ENCODE peak calls at places on chromosomes 11 and 22, in four cellular contexts. One of them, this sample, is unnamed.

GRCh38 chr11:10395196-10395897 is 59.7 kb upstream of the AMPD3 start:
- DNase-seq in body of pancreas: no peak
- DNase-seq in activated CD8-positive, alpha-beta T cell treated with anti-CD3 and anti-CD28 coated beads for 36 hours: no peak
- DNase-seq in dorsolateral prefrontal cortex: no peak
- DNase-seq in this sample: no peak

GRCh38 chr22:46934746-46935491 is 172.5 kb downstream of the TBC1D22A start:
- DNase-seq in body of pancreas: peak
- DNase-seq in activated CD8-positive, alpha-beta T cell treated with anti-CD3 and anti-CD28 coated beads for 36 hours: peak
- DNase-seq in dorsolateral prefrontal cortex: no peak
- DNase-seq in this sample: peak

GRCh38 chr11:93133710-93134109 is 64.1 kb downstream of the SLC36A4 start:
- DNase-seq in activated CD8-positive, alpha-beta T cell treated with anti-CD3 and anti-CD28 coated beads for 36 hours: no peak
- DNase-seq in dorsolateral prefrontal cortex: no peak
- DNase-seq in body of pancreas: no peak
- DNase-seq in this sample: no peak

GRCh38 chr11:86218125-86219081 is 26.1 kb upstream of the EED start:
- DNase-seq in activated CD8-positive, alpha-beta T cell treated with anti-CD3 and anti-CD28 coated beads for 36 hours: peak
- DNase-seq in body of pancreas: peak
- DNase-seq in dorsolateral prefrontal cortex: peak
- DNase-seq in this sample: peak

GRCh38 chr22:30538280-30538679 is 8.3 kb downstream of the SEC14L6 start:
- DNase-seq in dorsolateral prefrontal cortex: no peak
- DNase-seq in body of pancreas: no peak
- DNase-seq in activated CD8-positive, alpha-beta T cell treated with anti-CD3 and anti-CD28 coated beads for 36 hours: no peak
- DNase-seq in this sample: no peak

GRCh38 chr11:77470504-77470903 is 3.4 kb downstream of the PAK1 start:
- DNase-seq in body of pancreas: no peak
- DNase-seq in activated CD8-positive, alpha-beta T cell treated with anti-CD3 and anti-CD28 coated beads for 36 hours: no peak
- DNase-seq in dorsolateral prefrontal cortex: no peak
- DNase-seq in this sample: peak

GRCh38 chr11:132310390-132311375 is 940.3 kb downstream of the NTM start:
- DNase-seq in activated CD8-positive, alpha-beta T cell treated with anti-CD3 and anti-CD28 coated beads for 36 hours: no peak
- DNase-seq in body of pancreas: no peak
- DNase-seq in dorsolateral prefrontal cortex: no peak
- DNase-seq in this sample: peak

GRCh38 chr22:29476116-29476515 is 3.9 kb upstream of the NEFH start:
- DNase-seq in dorsolateral prefrontal cortex: no peak
- DNase-seq in body of pancreas: no peak
- DNase-seq in activated CD8-positive, alpha-beta T cell treated with anti-CD3 and anti-CD28 coated beads for 36 hours: no peak
- DNase-seq in this sample: no peak

GRCh38 chr22:31243339-31244043 is 31.4 kb downstream of the LIMK2 start:
- DNase-seq in dorsolateral prefrontal cortex: no peak
- DNase-seq in activated CD8-positive, alpha-beta T cell treated with anti-CD3 and anti-CD28 coated beads for 36 hours: no peak
- DNase-seq in body of pancreas: no peak
- DNase-seq in this sample: no peak

GRCh38 chr11:2182692-2183474 is 11.3 kb upstream of the TH start:
- DNase-seq in dorsolateral prefrontal cortex: no peak
- DNase-seq in body of pancreas: no peak
- DNase-seq in activated CD8-positive, alpha-beta T cell treated with anti-CD3 and anti-CD28 coated beads for 36 hours: no peak
- DNase-seq in this sample: no peak

GRCh38 chr11:73265853-73266643 is 6.1 kb upstream of the P2RY6 start:
- DNase-seq in dorsolateral prefrontal cortex: no peak
- DNase-seq in activated CD8-positive, alpha-beta T cell treated with anti-CD3 and anti-CD28 coated beads for 36 hours: no peak
- DNase-seq in body of pancreas: no peak
- DNase-seq in this sample: no peak

GRCh38 chr22:49310354-49310753 is 517.3 kb downstream of the BRD1 start:
- DNase-seq in activated CD8-positive, alpha-beta T cell treated with anti-CD3 and anti-CD28 coated beads for 36 hours: no peak
- DNase-seq in dorsolateral prefrontal cortex: no peak
- DNase-seq in body of pancreas: no peak
- DNase-seq in this sample: no peak

GRCh38 chr11:117438371-117439000 is 110.8 kb downstream of the CEP164 start:
- DNase-seq in dorsolateral prefrontal cortex: peak
- DNase-seq in activated CD8-positive, alpha-beta T cell treated with anti-CD3 and anti-CD28 coated beads for 36 hours: peak
- DNase-seq in body of pancreas: no peak
- DNase-seq in this sample: peak

GRCh38 chr22:26502688-26503561 is 9.3 kb downstream of the TFIP11 start:
- DNase-seq in body of pancreas: peak
- DNase-seq in dorsolateral prefrontal cortex: no peak
- DNase-seq in activated CD8-positive, alpha-beta T cell treated with anti-CD3 and anti-CD28 coated beads for 36 hours: peak
- DNase-seq in this sample: peak

GRCh38 chr22:47928626-47929025 is 1166.2 kb downstream of the TBC1D22A start:
- DNase-seq in dorsolateral prefrontal cortex: no peak
- DNase-seq in activated CD8-positive, alpha-beta T cell treated with anti-CD3 and anti-CD28 coated beads for 36 hours: no peak
- DNase-seq in body of pancreas: no peak
- DNase-seq in this sample: no peak

GRCh38 chr11:61875698-61876097 is 15.6 kb downstream of the FADS3 start:
- DNase-seq in activated CD8-positive, alpha-beta T cell treated with anti-CD3 and anti-CD28 coated beads for 36 hours: no peak
- DNase-seq in body of pancreas: no peak
- DNase-seq in dorsolateral prefrontal cortex: no peak
- DNase-seq in this sample: no peak

GRCh38 chr22:45597460-45598192 is 74.0 kb upstream of the ATXN10 start:
- DNase-seq in activated CD8-positive, alpha-beta T cell treated with anti-CD3 and anti-CD28 coated beads for 36 hours: no peak
- DNase-seq in body of pancreas: peak
- DNase-seq in dorsolateral prefrontal cortex: no peak
- DNase-seq in this sample: no peak

GRCh38 chr11:27203077-27203476 is 159.9 kb downstream of the CCDC34 start:
- DNase-seq in body of pancreas: no peak
- DNase-seq in activated CD8-positive, alpha-beta T cell treated with anti-CD3 and anti-CD28 coated beads for 36 hours: no peak
- DNase-seq in dorsolateral prefrontal cortex: no peak
- DNase-seq in this sample: no peak

GRCh38 chr11:125921042-125921441 is 16.7 kb downstream of the DDX25 start:
- DNase-seq in activated CD8-positive, alpha-beta T cell treated with anti-CD3 and anti-CD28 coated beads for 36 hours: no peak
- DNase-seq in dorsolateral prefrontal cortex: no peak
- DNase-seq in body of pancreas: no peak
- DNase-seq in this sample: no peak

GRCh38 chr11:77154381-77155081 is 26.5 kb downstream of the MYO7A start:
- DNase-seq in activated CD8-positive, alpha-beta T cell treated with anti-CD3 and anti-CD28 coated beads for 36 hours: no peak
- DNase-seq in body of pancreas: peak
- DNase-seq in dorsolateral prefrontal cortex: peak
- DNase-seq in this sample: no peak

GRCh38 chr11:62054484-62055121 is 69.2 kb upstream of the INCENP start:
- DNase-seq in body of pancreas: peak
- DNase-seq in dorsolateral prefrontal cortex: no peak
- DNase-seq in activated CD8-positive, alpha-beta T cell treated with anti-CD3 and anti-CD28 coated beads for 36 hours: peak
- DNase-seq in this sample: no peak

GRCh38 chr11:105790841-105791240 is 181.0 kb downstream of the GRIA4 start:
- DNase-seq in activated CD8-positive, alpha-beta T cell treated with anti-CD3 and anti-CD28 coated beads for 36 hours: no peak
- DNase-seq in body of pancreas: peak
- DNase-seq in dorsolateral prefrontal cortex: peak
- DNase-seq in this sample: no peak

GRCh38 chr22:23385301-23386244 is 194.5 kb downstream of the IGLL1 start:
- DNase-seq in dorsolateral prefrontal cortex: peak
- DNase-seq in body of pancreas: peak
- DNase-seq in activated CD8-positive, alpha-beta T cell treated with anti-CD3 and anti-CD28 coated beads for 36 hours: peak
- DNase-seq in this sample: peak

GRCh38 chr11:20647976-20648565 is 21.3 kb upstream of the NELL1 start:
- DNase-seq in dorsolateral prefrontal cortex: no peak
- DNase-seq in activated CD8-positive, alpha-beta T cell treated with anti-CD3 and anti-CD28 coated beads for 36 hours: peak
- DNase-seq in body of pancreas: peak
- DNase-seq in this sample: peak

GRCh38 chr11:18314794-18315523 is 7.0 kb downstream of the HPS5 start:
- DNase-seq in body of pancreas: no peak
- DNase-seq in dorsolateral prefrontal cortex: no peak
- DNase-seq in activated CD8-positive, alpha-beta T cell treated with anti-CD3 and anti-CD28 coated beads for 36 hours: no peak
- DNase-seq in this sample: no peak

GRCh38 chr11:17601206-17602075 is 54.4 kb downstream of the OTOG start:
- DNase-seq in body of pancreas: no peak
- DNase-seq in activated CD8-positive, alpha-beta T cell treated with anti-CD3 and anti-CD28 coated beads for 36 hours: peak
- DNase-seq in dorsolateral prefrontal cortex: no peak
- DNase-seq in this sample: no peak

GRCh38 chr11:87463486-87464102 is 425.9 kb downstream of the TMEM135 start:
- DNase-seq in body of pancreas: no peak
- DNase-seq in dorsolateral prefrontal cortex: no peak
- DNase-seq in activated CD8-positive, alpha-beta T cell treated with anti-CD3 and anti-CD28 coated beads for 36 hours: no peak
- DNase-seq in this sample: peak
- TF ChIP-seq CTCF in body of pancreas: no peak
- TF ChIP-seq CTCF in dorsolateral prefrontal cortex: peak
- TF ChIP-seq CTCF in activated CD8-positive, alpha-beta T cell treated with anti-CD3 and anti-CD28 coated beads for 36 hours: no peak
- TF ChIP-seq CTCF in this sample: peak

GRCh38 chr22:17116931-17117330 is 4.2 kb downstream of the TMEM121B start:
- DNase-seq in dorsolateral prefrontal cortex: peak
- DNase-seq in body of pancreas: no peak
- DNase-seq in activated CD8-positive, alpha-beta T cell treated with anti-CD3 and anti-CD28 coated beads for 36 hours: no peak
- DNase-seq in this sample: no peak
- TF ChIP-seq CTCF in dorsolateral prefrontal cortex: no peak
- TF ChIP-seq CTCF in body of pancreas: no peak
- TF ChIP-seq CTCF in activated CD8-positive, alpha-beta T cell treated with anti-CD3 and anti-CD28 coated beads for 36 hours: no peak
- TF ChIP-seq CTCF in this sample: no peak

DNA sequence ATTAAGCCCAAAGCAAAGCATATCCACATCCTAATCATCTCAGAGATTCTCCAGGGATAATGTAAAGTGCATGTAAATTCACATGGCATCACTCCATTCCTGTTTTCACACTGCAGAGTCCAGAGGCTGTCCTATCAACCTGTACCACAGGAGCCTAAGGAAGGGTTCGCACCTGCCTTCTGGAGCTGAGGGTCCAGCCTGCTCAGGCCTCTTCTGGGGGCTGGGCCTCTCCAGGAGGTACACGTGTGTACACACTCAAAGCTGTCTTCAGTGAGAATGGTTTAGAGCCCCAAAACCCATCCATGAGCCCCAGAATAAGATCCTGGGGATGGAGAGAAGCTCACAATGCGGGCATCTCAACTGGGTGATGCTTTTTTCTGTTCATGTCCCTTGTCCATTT is 23.9 kb downstream of the PI4KA start:
- DNase-seq in dorsolateral prefrontal cortex: no peak
- DNase-seq in activated CD8-positive, alpha-beta T cell treated with anti-CD3 and anti-CD28 coated beads for 36 hours: no peak
- DNase-seq in body of pancreas: no peak
- DNase-seq in this sample: no peak
- TF ChIP-seq CTCF in dorsolateral prefrontal cortex: no peak
- TF ChIP-seq CTCF in activated CD8-positive, alpha-beta T cell treated with anti-CD3 and anti-CD28 coated beads for 36 hours: no peak
- TF ChIP-seq CTCF in body of pancreas: no peak
- TF ChIP-seq CTCF in this sample: no peak

DNA sequence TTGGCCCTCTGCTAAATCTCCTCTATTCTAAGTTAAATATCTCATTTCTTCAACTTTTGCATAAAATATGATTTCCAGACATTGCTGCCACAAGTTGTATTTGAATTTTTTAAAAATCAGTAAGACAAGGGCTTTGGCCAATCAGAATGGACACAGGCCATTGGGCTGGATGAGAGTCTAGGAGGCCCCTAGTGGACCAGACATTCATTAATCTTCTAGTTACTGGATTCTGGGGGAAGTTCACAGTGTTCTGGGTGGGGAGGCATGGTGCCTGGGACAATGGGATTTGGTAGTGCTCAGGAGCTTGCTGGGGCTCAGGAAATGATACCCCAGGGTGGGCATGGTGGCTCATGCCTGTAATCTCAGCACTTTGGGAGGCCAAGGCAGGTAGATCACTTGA is 12.4 kb upstream of the SORL1 start:
- DNase-seq in dorsolateral prefrontal cortex: no peak
- DNase-seq in body of pancreas: no peak
- DNase-seq in activated CD8-positive, alpha-beta T cell treated with anti-CD3 and anti-CD28 coated beads for 36 hours: no peak
- DNase-seq in this sample: no peak
- TF ChIP-seq CTCF in dorsolateral prefrontal cortex: no peak
- TF ChIP-seq CTCF in body of pancreas: no peak
- TF ChIP-seq CTCF in activated CD8-positive, alpha-beta T cell treated with anti-CD3 and anti-CD28 coated beads for 36 hours: no peak
- TF ChIP-seq CTCF in this sample: no peak

GRCh38 chr11:127136438-127136837 is 135.9 kb upstream of the KIRREL3 start:
- DNase-seq in dorsolateral prefrontal cortex: no peak
- DNase-seq in activated CD8-positive, alpha-beta T cell treated with anti-CD3 and anti-CD28 coated beads for 36 hours: no peak
- DNase-seq in body of pancreas: no peak
- DNase-seq in this sample: no peak
- TF ChIP-seq CTCF in dorsolateral prefrontal cortex: no peak
- TF ChIP-seq CTCF in activated CD8-positive, alpha-beta T cell treated with anti-CD3 and anti-CD28 coated beads for 36 hours: no peak
- TF ChIP-seq CTCF in body of pancreas: no peak
- TF ChIP-seq CTCF in this sample: no peak

GRCh38 chr22:19855504-19856409 is 1.1 kb upstream of the GNB1L start:
- DNase-seq in activated CD8-positive, alpha-beta T cell treated with anti-CD3 and anti-CD28 coated beads for 36 hours: peak
- DNase-seq in body of pancreas: peak
- DNase-seq in dorsolateral prefrontal cortex: no peak
- DNase-seq in this sample: peak

GRCh38 chr22:19857382-19857781 is 2.7 kb upstream of the GNB1L start:
- DNase-seq in activated CD8-positive, alpha-beta T cell treated with anti-CD3 and anti-CD28 coated beads for 36 hours: no peak
- DNase-seq in body of pancreas: no peak
- DNase-seq in dorsolateral prefrontal cortex: no peak
- DNase-seq in this sample: no peak

GRCh38 chr22:19853879-19854777 is 546 bp downstream of the GNB1L start:
- DNase-seq in activated CD8-positive, alpha-beta T cell treated with anti-CD3 and anti-CD28 coated beads for 36 hours: peak
- DNase-seq in dorsolateral prefrontal cortex: peak
- DNase-seq in body of pancreas: no peak
- DNase-seq in this sample: peak

GRCh38 chr22:19853058-19853878 is 1.4 kb downstream of the GNB1L start:
- DNase-seq in dorsolateral prefrontal cortex: no peak
- DNase-seq in body of pancreas: no peak
- DNase-seq in activated CD8-positive, alpha-beta T cell treated with anti-CD3 and anti-CD28 coated beads for 36 hours: no peak
- DNase-seq in this sample: peak

GRCh38 chr22:19854778-19855503 is at the start of the genes GNB1L and RTL10:
- DNase-seq in dorsolateral prefrontal cortex: peak
- DNase-seq in body of pancreas: peak
- DNase-seq in activated CD8-positive, alpha-beta T cell treated with anti-CD3 and anti-CD28 coated beads for 36 hours: peak
- DNase-seq in this sample: peak
- TF ChIP-seq CTCF in dorsolateral prefrontal cortex: no peak
- TF ChIP-seq CTCF in body of pancreas: no peak
- TF ChIP-seq CTCF in activated CD8-positive, alpha-beta T cell treated with anti-CD3 and anti-CD28 coated beads for 36 hours: no peak
- TF ChIP-seq CTCF in this sample: no peak

This sample was measured in GM13977.